ENCODE peak calls at places on chromosome 5, in four cellular contexts. J, P, C and M are unnamed samples. For H3K36me3, the result is how much of the 10 kb centered on the place peaks cover.

GRCh38 chr5:169772256-169772655 is 135.2 kb downstream of the DOCK2 start:
- DNase-seq in J (no peak), P (no peak), C (no peak), M (no peak)

GRCh38 chr5:83015676-83016075 is 61.5 kb downstream of the TMEM167A start:
- DNase-seq in J (no peak), P (no peak), C (no peak), M (no peak)

GRCh38 chr5:78562719-78563330 is 85.7 kb downstream of the LHFPL2 start:
- DNase-seq in J (no peak), P (no peak), C (no peak), M (no peak)

GRCh38 chr5:132462856-132463745 is 27.5 kb downstream of the IRF1 start:
- DNase-seq in J (no peak), P (no peak), C (no peak), M (no peak)

GRCh38 chr5:132253008-132253441 is 4.5 kb upstream of the PDLIM4 start:
- DNase-seq in J (no peak), P (no peak), C (no peak), M (no peak)

GRCh38 chr5:67896312-67896985 is 319.1 kb upstream of the PIK3R1 start:
- DNase-seq in J (no peak), P (no peak), C (no peak), M (no peak)

GRCh38 chr5:16313761-16314160 is 134.2 kb upstream of the MARCHF11 start:
- DNase-seq in J (no peak), P (no peak), C (no peak), M (no peak)

GRCh38 chr5:167488371-167488770 is 803.1 kb upstream of the WWC1 start:
- DNase-seq in J (no peak), P (no peak), C (no peak), M (no peak)

GRCh38 chr5:95081500-95082355 is 203.2 kb downstream of the MCTP1 start:
- DNase-seq in J (no peak), P (peak), C (peak), M (peak)

GRCh38 chr5:108472237-108472636 is 90.3 kb upstream of the FBXL17 start:
- DNase-seq in J (no peak), P (no peak), C (no peak), M (no peak)

GRCh38 chr5:36374275-36374862 is 72.7 kb upstream of the RANBP3L start:
- DNase-seq in J (no peak), P (no peak), C (no peak), M (no peak)

GRCh38 chr5:8892931-8893330 is 652.9 kb downstream of the SEMA5A start:
- DNase-seq in J (no peak), P (no peak), C (no peak), M (no peak)

GRCh38 chr5:136249678-136250266 is 56.8 kb upstream of the SMIM32 start:
- DNase-seq in J (peak), P (peak), C (no peak), M (peak)

GRCh38 chr5:154813736-154814135 is 36.7 kb downstream of the FAXDC2 start:
- DNase-seq in J (no peak), P (no peak), C (no peak), M (no peak)

GRCh38 chr5:40628428-40628827 is 51.3 kb upstream of the PTGER4 start:
- DNase-seq in J (no peak), P (no peak), C (no peak), M (no peak)

GRCh38 chr5:26568316-26568715 is 470.1 kb downstream of the CDH9 start:
- DNase-seq in J (no peak), P (no peak), C (no peak), M (no peak)

GRCh38 chr5:83586874-83587776 is 115.6 kb downstream of the VCAN start:
- DNase-seq in J (no peak), P (no peak), C (no peak), M (peak)

GRCh38 chr5:54867310-54867944 is 118.0 kb downstream of the ESM1 start:
- DNase-seq in J (peak), P (peak), C (no peak), M (peak)

GRCh38 chr5:82297711-82298110 is 19.6 kb upstream of the RPS23 start:
- DNase-seq in J (no peak), P (no peak), C (no peak), M (no peak)

GRCh38 chr5:14036947-14037346 is 92.5 kb upstream of the DNAH5 start:
- DNase-seq in J (no peak), P (no peak), C (no peak), M (peak)

GRCh38 chr5:122120957-122121356 is 8.4 kb upstream of the ZNF474 start:
- DNase-seq in J (no peak), P (no peak), C (no peak), M (no peak)

GRCh38 chr5:124628251-124628650 is 118.2 kb downstream of the ZNF608 start:
- DNase-seq in J (no peak), P (no peak), C (no peak), M (no peak)

GRCh38 chr5:102959055-102959454 is 160.9 kb downstream of the GIN1 start:
- DNase-seq in J (no peak), P (no peak), C (no peak), M (peak)

GRCh38 chr5:135843571-135844337 is 9.3 kb downstream of the SLC25A48 start:
- DNase-seq in J (no peak), P (no peak), C (no peak), M (no peak)

GRCh38 chr5:135446615-135447014 is 533 bp downstream of the DCANP1 start:
- DNase-seq in J (no peak), P (no peak), C (no peak), M (no peak)

GRCh38 chr5:77957-78804 is 13.8 kb upstream of the PLEKHG4B start:
- DNase-seq in J (peak), P (peak), C (no peak), M (no peak)

GRCh38 chr5:140147460-140147859 is 21.7 kb downstream of the IGIP start:
- DNase-seq in J (no peak), P (no peak), C (no peak), M (no peak)

GRCh38 chr5:64181440-64181839 is 15.8 kb downstream of the RNF180 start:
- DNase-seq in J (no peak), P (no peak), C (no peak), M (no peak)

GRCh38 chr5:132850066-132850465 is 16.2 kb downstream of the GDF9 start:
- DNase-seq in J (no peak), P (no peak), C (no peak), M (no peak)

GRCh38 chr5:146751781-146752401 is 126.7 kb downstream of the PPP2R2B start:
- DNase-seq in J (no peak), P (no peak), C (peak), M (no peak)

DNA sequence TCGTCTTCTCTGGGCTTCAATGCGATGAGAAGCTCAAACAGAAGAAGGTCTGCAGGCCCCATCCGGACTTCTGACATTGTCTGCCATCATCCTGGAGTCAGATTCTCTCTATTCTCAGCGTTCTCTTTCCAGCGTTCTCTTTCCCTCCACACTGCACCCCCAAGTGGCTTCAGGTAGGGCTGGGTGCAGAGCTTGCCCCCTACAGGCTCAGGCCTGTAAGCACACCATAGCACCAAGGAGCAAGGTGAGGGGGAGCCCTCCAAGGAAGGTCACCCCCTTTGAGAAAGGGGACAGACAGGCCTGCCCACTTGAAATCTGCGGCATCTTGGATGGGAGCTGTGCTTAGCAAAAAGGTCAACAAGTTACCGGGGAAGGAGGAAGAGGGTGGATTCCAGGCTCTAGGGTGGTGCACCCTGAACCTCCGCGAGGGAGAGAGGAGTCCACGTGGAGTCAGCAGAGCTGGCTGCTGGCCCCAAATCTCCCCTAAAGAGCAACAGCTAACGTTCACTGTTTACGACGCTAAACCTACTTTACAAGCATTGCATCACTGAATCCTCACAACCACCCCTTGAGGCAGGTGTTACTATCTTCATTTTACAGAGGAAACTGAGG is 27.5 kb downstream of the GPX3 start:
- DNase-seq in J (peak), P (peak), C (no peak), M (no peak)
- H3K36me3 ChIP-seq in J (half or more), P (half or more), C (half or more), M (under half)

GRCh38 chr5:91166040-91166807 is 216.9 kb downstream of the ARRDC3 start:
- DNase-seq in J (no peak), P (no peak), C (no peak), M (peak)

GRCh38 chr5:91160751-91161285 is 222.3 kb downstream of the ARRDC3 start:
- DNase-seq in J (no peak), P (no peak), C (no peak), M (no peak)

GRCh38 chr5:91159647-91160046 is 223.5 kb downstream of the ARRDC3 start:
- DNase-seq in J (no peak), P (no peak), C (no peak), M (no peak)

GRCh38 chr5:91164424-91164823 is 218.7 kb downstream of the ARRDC3 start:
- DNase-seq in J (no peak), P (no peak), C (no peak), M (no peak)

GRCh38 chr5:91162534-91163381 is 220.4 kb downstream of the ARRDC3 start:
- DNase-seq in J (no peak), P (peak), C (peak), M (peak)
- TF ChIP-seq MYC in J (no peak), P (no peak), C (no peak), M (no peak)

DNA sequence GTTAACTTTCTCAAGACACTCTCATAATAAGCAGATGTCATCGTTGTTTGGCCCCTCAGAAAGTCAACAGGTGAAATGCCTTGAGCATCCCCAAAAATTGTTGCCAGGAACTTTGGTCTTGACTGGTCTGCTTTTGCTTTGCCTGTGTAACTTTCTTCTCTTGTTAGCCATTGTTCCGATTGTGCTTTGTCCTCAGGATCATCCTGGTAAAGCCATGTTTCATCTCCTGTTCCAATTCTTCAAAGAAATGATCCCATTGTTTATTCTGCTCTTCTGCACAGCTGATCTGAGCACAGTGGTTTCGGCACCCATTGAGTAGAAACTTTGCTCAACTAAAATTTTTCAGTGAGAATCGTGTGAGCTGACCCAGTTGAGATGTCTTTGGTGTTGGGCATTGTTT is 8.1 kb upstream of the ZBED3 start:
- DNase-seq in J (no peak), P (no peak), C (no peak), M (no peak)
- TF ChIP-seq POLR2A in J (no peak), P (no peak), C (no peak), M (no peak)

DNA sequence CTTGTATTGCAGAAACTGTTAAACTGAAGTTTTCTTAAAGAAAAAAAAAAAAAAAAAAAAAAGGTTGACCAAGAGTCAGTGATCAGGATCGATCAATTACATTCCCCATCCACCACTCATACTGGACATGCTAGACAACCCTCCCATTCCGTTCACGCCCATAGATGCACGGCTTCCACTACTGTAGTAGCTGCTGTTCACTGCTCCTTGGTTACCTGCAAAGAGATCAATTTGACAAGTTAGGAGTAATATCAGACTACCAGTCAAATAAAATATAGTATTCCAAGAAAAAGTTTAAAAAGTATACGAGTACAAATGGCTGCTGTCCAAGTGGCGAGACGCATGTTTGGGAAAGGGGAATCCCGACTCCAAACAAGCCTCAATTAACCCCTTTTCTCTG is 8.7 kb downstream of the HNRNPH1 start:
- DNase-seq in J (no peak), P (no peak), C (no peak), M (no peak)
- H3K36me3 ChIP-seq in J (half or more), P (half or more), C (under half), M (half or more)

GRCh38 chr5:157993201-157993600 is 134.3 kb upstream of the CLINT1 start:
- DNase-seq in J (no peak), P (no peak), C (no peak), M (no peak)

GRCh38 chr5:157986431-157986990 is 127.6 kb upstream of the CLINT1 start:
- DNase-seq in J (no peak), P (no peak), C (no peak), M (no peak)

GRCh38 chr5:157987259-157987658 is 128.3 kb upstream of the CLINT1 start:
- DNase-seq in J (no peak), P (no peak), C (no peak), M (no peak)

GRCh38 chr5:157990583-157991181 is 131.7 kb upstream of the CLINT1 start:
- DNase-seq in J (no peak), P (no peak), C (no peak), M (no peak)

GRCh38 chr5:157989296-157989695 is 130.4 kb upstream of the CLINT1 start:
- DNase-seq in J (no peak), P (no peak), C (no peak), M (no peak)
- TF ChIP-seq MYC in J (no peak), P (no peak), C (no peak), M (no peak)

GRCh38 chr5:52041843-52042242 is 658.6 kb downstream of the ISL1 start:
- DNase-seq in J (no peak), P (no peak), C (no peak), M (no peak)
- TF ChIP-seq POLR2A in J (no peak), P (no peak), C (no peak), M (no peak)